ENCODE peak calls at places on chromosomes 3 and 15, in nine cellular contexts. One of them, this sample, is unnamed.

GRCh38 chr15:99449514-99449913 is 116.3 kb upstream of the MEF2A start:
- DNase-seq in pancreas: no peak
- DNase-seq in GM23248: peak
- DNase-seq in upper lobe of right lung: no peak
- DNase-seq in mesenchymal stem cell: no peak
- DNase-seq in fibroblast of lung: no peak
- DNase-seq in CD4-positive, alpha-beta memory T cell: no peak
- DNase-seq in psoas muscle: no peak
- DNase-seq in SK-N-SH: no peak
- DNase-seq in this sample: no peak

GRCh38 chr3:12916159-12916558 is 74.8 kb upstream of the RPL32 start:
- DNase-seq in pancreas: no peak
- DNase-seq in GM23248: no peak
- DNase-seq in upper lobe of right lung: no peak
- DNase-seq in mesenchymal stem cell: no peak
- DNase-seq in fibroblast of lung: no peak
- DNase-seq in CD4-positive, alpha-beta memory T cell: peak
- DNase-seq in psoas muscle: no peak
- DNase-seq in SK-N-SH: no peak
- DNase-seq in this sample: no peak

GRCh38 chr3:141845407-141846049 is 30.9 kb upstream of the ATP1B3 start:
- DNase-seq in pancreas: no peak
- DNase-seq in GM23248: no peak
- DNase-seq in upper lobe of right lung: no peak
- DNase-seq in mesenchymal stem cell: no peak
- DNase-seq in fibroblast of lung: no peak
- DNase-seq in CD4-positive, alpha-beta memory T cell: peak
- DNase-seq in psoas muscle: no peak
- DNase-seq in SK-N-SH: no peak
- DNase-seq in this sample: no peak

GRCh38 chr3:48678566-48679380 is 6.9 kb downstream of the NCKIPSD start:
- DNase-seq in pancreas: no peak
- DNase-seq in GM23248: no peak
- DNase-seq in upper lobe of right lung: no peak
- DNase-seq in mesenchymal stem cell: no peak
- DNase-seq in fibroblast of lung: no peak
- DNase-seq in CD4-positive, alpha-beta memory T cell: no peak
- DNase-seq in psoas muscle: no peak
- DNase-seq in SK-N-SH: no peak
- DNase-seq in this sample: no peak

GRCh38 chr3:98545940-98546339 is 14.2 kb downstream of the GPR15 start:
- DNase-seq in pancreas: no peak
- DNase-seq in GM23248: no peak
- DNase-seq in upper lobe of right lung: no peak
- DNase-seq in mesenchymal stem cell: no peak
- DNase-seq in fibroblast of lung: no peak
- DNase-seq in CD4-positive, alpha-beta memory T cell: no peak
- DNase-seq in psoas muscle: no peak
- DNase-seq in SK-N-SH: no peak
- DNase-seq in this sample: no peak

GRCh38 chr15:33153548-33153947 is 41.0 kb downstream of the FMN1 start:
- DNase-seq in pancreas: no peak
- DNase-seq in GM23248: no peak
- DNase-seq in upper lobe of right lung: no peak
- DNase-seq in mesenchymal stem cell: no peak
- DNase-seq in fibroblast of lung: no peak
- DNase-seq in CD4-positive, alpha-beta memory T cell: no peak
- DNase-seq in psoas muscle: no peak
- DNase-seq in SK-N-SH: no peak
- DNase-seq in this sample: no peak

GRCh38 chr3:158718490-158719170 is 13.6 kb downstream of the RARRES1 start:
- DNase-seq in pancreas: no peak
- DNase-seq in GM23248: peak
- DNase-seq in upper lobe of right lung: no peak
- DNase-seq in mesenchymal stem cell: peak
- DNase-seq in fibroblast of lung: peak
- DNase-seq in CD4-positive, alpha-beta memory T cell: no peak
- DNase-seq in psoas muscle: no peak
- DNase-seq in SK-N-SH: no peak
- DNase-seq in this sample: no peak

GRCh38 chr3:113606539-113607218 is 74.3 kb downstream of the SIDT1 start:
- DNase-seq in pancreas: no peak
- DNase-seq in GM23248: no peak
- DNase-seq in upper lobe of right lung: no peak
- DNase-seq in mesenchymal stem cell: no peak
- DNase-seq in fibroblast of lung: no peak
- DNase-seq in CD4-positive, alpha-beta memory T cell: peak
- DNase-seq in psoas muscle: no peak
- DNase-seq in SK-N-SH: no peak
- DNase-seq in this sample: no peak

GRCh38 chr3:114824014-114824413 is 323.1 kb downstream of the ZBTB20 start:
- DNase-seq in pancreas: no peak
- DNase-seq in GM23248: no peak
- DNase-seq in upper lobe of right lung: no peak
- DNase-seq in mesenchymal stem cell: no peak
- DNase-seq in fibroblast of lung: no peak
- DNase-seq in CD4-positive, alpha-beta memory T cell: no peak
- DNase-seq in psoas muscle: no peak
- DNase-seq in SK-N-SH: no peak
- DNase-seq in this sample: no peak

GRCh38 chr3:120177907-120178306 is 83.7 kb upstream of the GSK3B start:
- DNase-seq in pancreas: no peak
- DNase-seq in GM23248: peak
- DNase-seq in upper lobe of right lung: no peak
- DNase-seq in mesenchymal stem cell: peak
- DNase-seq in fibroblast of lung: peak
- DNase-seq in CD4-positive, alpha-beta memory T cell: no peak
- DNase-seq in psoas muscle: no peak
- DNase-seq in SK-N-SH: no peak
- DNase-seq in this sample: no peak

GRCh38 chr3:127787071-127787490 is 35.2 kb downstream of the MGLL start:
- DNase-seq in pancreas: no peak
- DNase-seq in GM23248: peak
- DNase-seq in upper lobe of right lung: peak
- DNase-seq in mesenchymal stem cell: no peak
- DNase-seq in fibroblast of lung: no peak
- DNase-seq in CD4-positive, alpha-beta memory T cell: no peak
- DNase-seq in psoas muscle: peak
- DNase-seq in SK-N-SH: peak
- DNase-seq in this sample: peak

GRCh38 chr3:124296416-124296815 is 304.5 kb upstream of the ROPN1 start:
- DNase-seq in pancreas: no peak
- DNase-seq in GM23248: no peak
- DNase-seq in upper lobe of right lung: no peak
- DNase-seq in mesenchymal stem cell: no peak
- DNase-seq in fibroblast of lung: no peak
- DNase-seq in CD4-positive, alpha-beta memory T cell: no peak
- DNase-seq in psoas muscle: no peak
- DNase-seq in SK-N-SH: no peak
- DNase-seq in this sample: no peak

DNA sequence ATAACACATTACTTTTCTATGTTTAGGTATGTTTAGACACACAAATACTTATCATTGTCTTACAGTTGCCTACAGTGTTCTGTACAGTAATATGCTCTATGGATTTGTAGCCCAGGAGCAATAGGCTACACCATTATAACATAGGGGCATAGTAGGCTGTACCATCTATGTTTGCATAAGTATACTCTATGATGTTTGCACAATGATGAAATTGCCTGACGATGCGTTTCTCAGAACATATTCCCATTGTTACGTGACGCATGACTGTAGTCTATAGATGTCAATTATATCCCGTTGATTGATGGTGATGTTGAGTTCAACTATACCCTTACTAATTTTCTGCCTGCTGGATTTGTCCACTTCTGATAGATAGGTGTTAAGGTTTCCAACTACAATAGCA is 139.4 kb upstream of the PFN2 start:
- DNase-seq in pancreas: no peak
- DNase-seq in GM23248: no peak
- DNase-seq in upper lobe of right lung: no peak
- DNase-seq in mesenchymal stem cell: no peak
- DNase-seq in fibroblast of lung: no peak
- DNase-seq in CD4-positive, alpha-beta memory T cell: no peak
- DNase-seq in psoas muscle: no peak
- DNase-seq in SK-N-SH: no peak
- DNase-seq in this sample: no peak
- H3K27ac ChIP-seq in pancreas: no peak
- H3K27ac ChIP-seq in GM23248: no peak
- H3K27ac ChIP-seq in upper lobe of right lung: no peak
- H3K27ac ChIP-seq in mesenchymal stem cell: no peak
- H3K27ac ChIP-seq in fibroblast of lung: no peak
- H3K27ac ChIP-seq in CD4-positive, alpha-beta memory T cell: no peak
- H3K27ac ChIP-seq in psoas muscle: no peak
- H3K27ac ChIP-seq in SK-N-SH: no peak
- H3K27ac ChIP-seq in this sample: no peak

GRCh38 chr15:62940359-62940754 is 102.2 kb upstream of the TPM1 start:
- DNase-seq in pancreas: no peak
- DNase-seq in GM23248: no peak
- DNase-seq in upper lobe of right lung: no peak
- DNase-seq in mesenchymal stem cell: no peak
- DNase-seq in fibroblast of lung: no peak
- DNase-seq in CD4-positive, alpha-beta memory T cell: no peak
- DNase-seq in psoas muscle: no peak
- DNase-seq in SK-N-SH: no peak
- DNase-seq in this sample: no peak

GRCh38 chr15:62942411-62942810 is 100.1 kb upstream of the TPM1 start:
- DNase-seq in pancreas: no peak
- DNase-seq in GM23248: no peak
- DNase-seq in upper lobe of right lung: no peak
- DNase-seq in mesenchymal stem cell: no peak
- DNase-seq in fibroblast of lung: no peak
- DNase-seq in CD4-positive, alpha-beta memory T cell: no peak
- DNase-seq in psoas muscle: no peak
- DNase-seq in SK-N-SH: no peak
- DNase-seq in this sample: no peak

GRCh38 chr15:62940755-62941361 is 101.7 kb upstream of the TPM1 start:
- DNase-seq in pancreas: peak
- DNase-seq in GM23248: peak
- DNase-seq in upper lobe of right lung: no peak
- DNase-seq in mesenchymal stem cell: peak
- DNase-seq in fibroblast of lung: peak
- DNase-seq in CD4-positive, alpha-beta memory T cell: no peak
- DNase-seq in psoas muscle: peak
- DNase-seq in SK-N-SH: peak
- DNase-seq in this sample: peak

GRCh38 chr15:62938825-62939224 is 103.7 kb upstream of the TPM1 start:
- DNase-seq in pancreas: no peak
- DNase-seq in GM23248: no peak
- DNase-seq in upper lobe of right lung: no peak
- DNase-seq in mesenchymal stem cell: no peak
- DNase-seq in fibroblast of lung: no peak
- DNase-seq in CD4-positive, alpha-beta memory T cell: no peak
- DNase-seq in psoas muscle: no peak
- DNase-seq in SK-N-SH: no peak
- DNase-seq in this sample: no peak

DNA sequence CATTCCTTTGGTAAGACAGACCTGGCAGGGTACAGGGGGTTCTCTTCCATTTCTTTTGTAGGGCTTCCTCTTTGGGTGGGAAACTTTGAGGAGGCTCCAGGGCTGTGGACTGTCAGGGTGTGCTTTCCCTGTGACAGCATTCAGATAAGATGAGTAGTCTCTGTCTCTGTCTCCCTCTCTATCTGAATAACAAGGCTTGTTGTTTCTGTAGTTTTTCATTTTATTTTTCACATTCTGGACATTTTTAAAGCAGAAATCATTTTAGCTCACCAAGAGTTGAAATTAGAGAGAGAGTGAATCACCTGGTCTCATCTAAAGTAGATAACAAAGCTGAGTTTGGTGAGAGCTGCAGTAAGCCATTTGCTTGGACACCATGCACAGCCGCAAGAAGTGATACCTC is 100.8 kb upstream of the TPM1 start:
- DNase-seq in pancreas: no peak
- DNase-seq in GM23248: peak
- DNase-seq in upper lobe of right lung: no peak
- DNase-seq in mesenchymal stem cell: peak
- DNase-seq in fibroblast of lung: no peak
- DNase-seq in CD4-positive, alpha-beta memory T cell: no peak
- DNase-seq in psoas muscle: no peak
- DNase-seq in SK-N-SH: no peak
- DNase-seq in this sample: no peak
- H3K27ac ChIP-seq in pancreas: no peak
- H3K27ac ChIP-seq in GM23248: peak
- H3K27ac ChIP-seq in upper lobe of right lung: no peak
- H3K27ac ChIP-seq in mesenchymal stem cell: peak
- H3K27ac ChIP-seq in fibroblast of lung: no peak
- H3K27ac ChIP-seq in CD4-positive, alpha-beta memory T cell: no peak
- H3K27ac ChIP-seq in psoas muscle: peak
- H3K27ac ChIP-seq in SK-N-SH: peak
- H3K27ac ChIP-seq in this sample: no peak

DNA sequence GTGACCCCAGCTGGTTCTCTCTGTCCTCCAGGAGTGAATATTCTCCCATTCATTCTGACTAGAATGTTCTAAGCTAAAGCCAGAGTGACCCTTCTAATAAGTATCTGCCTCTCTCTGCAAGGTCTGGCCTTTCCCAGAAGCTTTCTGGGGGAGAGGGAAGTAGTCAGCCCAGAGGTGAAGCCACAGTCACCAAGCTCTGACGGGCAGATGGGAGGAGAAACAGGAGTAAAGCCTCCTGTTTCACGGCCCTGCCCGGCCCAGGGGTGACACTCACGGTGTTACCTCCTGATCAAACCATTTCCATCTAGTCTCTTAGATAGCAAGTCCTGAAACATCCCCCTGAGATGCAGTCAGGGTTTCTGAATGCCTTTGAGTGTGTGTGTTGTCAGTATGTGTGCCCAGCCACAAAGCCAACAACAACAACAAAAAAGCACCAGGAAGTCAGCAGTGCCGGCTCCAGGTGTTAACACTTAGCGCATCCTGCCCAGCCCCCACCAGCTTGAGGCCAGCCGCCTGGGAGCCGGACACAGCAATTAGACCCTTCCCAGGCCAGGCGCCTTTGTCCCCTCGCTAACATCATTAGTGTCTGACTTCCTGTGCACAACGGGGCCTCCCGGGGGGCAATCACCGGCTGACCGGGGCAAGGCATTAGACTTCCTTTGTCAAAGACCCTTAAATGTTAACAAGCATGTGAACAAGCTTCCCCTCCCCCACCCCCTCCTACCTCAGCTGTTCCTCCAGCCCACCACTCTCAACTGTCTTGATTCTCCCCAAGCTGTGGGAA is 34.5 kb downstream of the IL17RD start:
- DNase-seq in pancreas: no peak
- DNase-seq in GM23248: no peak
- DNase-seq in upper lobe of right lung: no peak
- DNase-seq in mesenchymal stem cell: peak
- DNase-seq in fibroblast of lung: no peak
- DNase-seq in CD4-positive, alpha-beta memory T cell: no peak
- DNase-seq in psoas muscle: no peak
- DNase-seq in SK-N-SH: peak
- DNase-seq in this sample: no peak
- H3K27ac ChIP-seq in pancreas: no peak
- H3K27ac ChIP-seq in GM23248: no peak
- H3K27ac ChIP-seq in upper lobe of right lung: no peak
- H3K27ac ChIP-seq in mesenchymal stem cell: no peak
- H3K27ac ChIP-seq in fibroblast of lung: no peak
- H3K27ac ChIP-seq in CD4-positive, alpha-beta memory T cell: no peak
- H3K27ac ChIP-seq in psoas muscle: no peak
- H3K27ac ChIP-seq in SK-N-SH: peak
- H3K27ac ChIP-seq in this sample: no peak

DNA sequence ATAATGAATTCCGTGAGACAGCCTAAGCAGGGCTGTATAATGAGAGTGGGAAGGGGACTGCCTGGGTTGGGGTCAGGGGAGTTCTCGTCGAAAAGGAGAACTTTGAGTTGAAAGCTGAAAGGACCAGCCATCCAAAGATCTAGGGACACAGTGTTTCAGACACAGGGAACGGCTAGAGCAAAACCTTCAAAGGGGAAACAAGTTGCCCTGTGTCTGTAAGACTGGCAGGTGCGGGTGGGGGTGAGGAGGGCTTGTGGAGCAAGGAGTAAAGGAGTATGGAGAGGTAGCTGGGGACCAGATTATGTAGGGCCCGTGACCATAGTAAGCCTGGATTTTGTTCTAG is 1.3 kb upstream of the SRP14 start:
- DNase-seq in pancreas: no peak
- DNase-seq in GM23248: no peak
- DNase-seq in upper lobe of right lung: no peak
- DNase-seq in mesenchymal stem cell: no peak
- DNase-seq in fibroblast of lung: no peak
- DNase-seq in CD4-positive, alpha-beta memory T cell: no peak
- DNase-seq in psoas muscle: no peak
- DNase-seq in SK-N-SH: no peak
- DNase-seq in this sample: no peak
- H3K27ac ChIP-seq in pancreas: no peak
- H3K27ac ChIP-seq in GM23248: no peak
- H3K27ac ChIP-seq in upper lobe of right lung: peak
- H3K27ac ChIP-seq in mesenchymal stem cell: no peak
- H3K27ac ChIP-seq in fibroblast of lung: no peak
- H3K27ac ChIP-seq in CD4-positive, alpha-beta memory T cell: no peak
- H3K27ac ChIP-seq in psoas muscle: peak
- H3K27ac ChIP-seq in SK-N-SH: no peak
- H3K27ac ChIP-seq in this sample: no peak

This sample was measured in substantia nigra.